ENCODE peak calls at places on chromosomes 11 and 22, in six cellular contexts. O is kidney tubule cell, K is right atrium auricular region, Z is endothelial cell, E is LHCN-M2, J is brain microvascular endothelial cell. F is an unnamed sample.
A peak's percentile ranks its signal among the peaks of the same experiment; 100 is the strongest.

GRCh38 chr22:37189011-37189466 is 992 bp upstream of the C1QTNF6 start:
- DNase-seq in O (peak; percentile 51), K (no peak), Z (no peak), E (no peak), J (no peak), F (no peak)

GRCh38 chr11:94304559-94304958 is at the start of gene IZUMO1R:
- DNase-seq in O (no peak), K (no peak), Z (no peak), E (no peak), J (no peak), F (no peak)

GRCh38 chr11:29343465-29344333 is 673.1 kb downstream of the KCNA4 start:
- DNase-seq in O (peak; percentile 62), K (no peak), Z (peak; percentile 78), E (peak; percentile 60), J (peak; percentile 50), F (peak; percentile 73)

GRCh38 chr22:42811510-42811909 is 45.6 kb downstream of the ARFGAP3 start:
- DNase-seq in O (no peak), K (no peak), Z (no peak), E (no peak), J (no peak), F (peak; percentile 40)

GRCh38 chr22:32255217-32255616 is at the start of gene SLC5A4:
- DNase-seq in O (no peak), K (no peak), Z (no peak), E (no peak), J (no peak), F (no peak)

GRCh38 chr11:123479048-123479837 is 49.2 kb downstream of the GRAMD1B start:
- DNase-seq in O (no peak), K (no peak), Z (no peak), E (no peak), J (no peak), F (no peak)

GRCh38 chr11:71251761-71252433 is 480 bp downstream of the SHANK2 start:
- DNase-seq in O (peak; percentile 55), K (no peak), Z (peak; percentile 69), E (peak; percentile 30), J (no peak), F (peak; percentile 58)

GRCh38 chr22:23828800-23829680 is 9.8 kb downstream of the DERL3 start:
- DNase-seq in O (no peak), K (peak; percentile 73), Z (no peak), E (no peak), J (no peak), F (no peak)

GRCh38 chr11:128814856-128815705 is 52.0 kb downstream of the KCNJ1 start:
- DNase-seq in O (peak; percentile 31), K (peak; percentile 74), Z (peak; percentile 43), E (peak; percentile 54), J (peak; percentile 76), F (peak; percentile 82)

GRCh38 chr22:25112538-25113253 is 87.0 kb upstream of the CRYBB3 start:
- DNase-seq in O (peak; percentile 72), K (no peak), Z (no peak), E (no peak), J (no peak), F (no peak)

GRCh38 chr22:42471441-42471840 is 39.2 kb upstream of the NFAM1 start:
- DNase-seq in O (no peak), K (no peak), Z (no peak), E (no peak), J (no peak), F (no peak)

GRCh38 chr22:45238431-45239377 is 2.0 kb downstream of the KIAA0930 start:
- DNase-seq in O (no peak), K (no peak), Z (no peak), E (no peak), J (no peak), F (no peak)

GRCh38 chr11:64324692-64325469 is 7.0 kb downstream of the PRDX5 start:
- DNase-seq in O (no peak), K (no peak), Z (no peak), E (no peak), J (no peak), F (no peak)

GRCh38 chr11:1567052-1567720 is 4.9 kb downstream of the DUSP8 start:
- DNase-seq in O (no peak), K (no peak), Z (peak; percentile 7), E (no peak), J (no peak), F (no peak)

GRCh38 chr11:109237636-109238035 is 184.4 kb upstream of the C11orf87 start:
- DNase-seq in O (peak; percentile 11), K (no peak), Z (no peak), E (peak; percentile 2), J (no peak), F (no peak)

GRCh38 chr11:69148377-69148762 is 7.4 kb upstream of the SMIM38 start:
- DNase-seq in O (no peak), K (no peak), Z (no peak), E (no peak), J (no peak), F (no peak)

GRCh38 chr11:123301696-123302400 is 106.8 kb upstream of the CLMP start:
- DNase-seq in O (peak; percentile 65), K (no peak), Z (peak; percentile 84), E (peak; percentile 24), J (no peak), F (peak; percentile 84)

GRCh38 chr11:60844045-60844869 is 2.3 kb downstream of the CCDC86 start:
- DNase-seq in O (peak; percentile 50), K (no peak), Z (no peak), E (peak; percentile 39), J (no peak), F (no peak)

GRCh38 chr11:70075836-70076235 is 2.3 kb upstream of the ANO1 start:
- DNase-seq in O (no peak), K (no peak), Z (no peak), E (no peak), J (no peak), F (no peak)

GRCh38 chr11:115581871-115582639 is 77.8 kb upstream of the CADM1 start:
- DNase-seq in O (peak; percentile 28), K (no peak), Z (no peak), E (no peak), J (no peak), F (peak; percentile 63)

GRCh38 chr11:95364324-95365295 is 133.6 kb upstream of the SESN3 start:
- DNase-seq in O (peak; percentile 76), K (no peak), Z (no peak), E (no peak), J (peak; percentile 19), F (no peak)

GRCh38 chr11:125123947-125124633 is 12.7 kb upstream of the TMEM218 start:
- DNase-seq in O (peak; percentile 58), K (peak; percentile 64), Z (peak; percentile 33), E (peak; percentile 84), J (peak; percentile 35), F (peak; percentile 47)